ENCODE peak calls at places on chromosomes 5 and 9, in four cellular contexts. R is T-helper 2 cell, H is esophagus muscularis mucosa, Q is NCI-H2107. K is an unnamed sample.

GRCh38 chr5:143880178-143880577 is 68.2 kb downstream of the HMHB1 start:
- DNase-seq in R (no peak), H (no peak), Q (no peak), K (no peak)

GRCh38 chr5:8683528-8683927 is 814.6 kb downstream of the MTRR start:
- DNase-seq in R (no peak), H (no peak), Q (peak), K (peak)

GRCh38 chr9:126758916-126759576 is 45.8 kb upstream of the ZBTB43 start:
- DNase-seq in R (no peak), H (no peak), Q (no peak), K (no peak)

GRCh38 chr9:38437193-38437823 is 13.1 kb upstream of the IGFBPL1 start:
- DNase-seq in R (no peak), H (no peak), Q (no peak), K (no peak)

GRCh38 chr5:56622146-56622545 is 193.2 kb upstream of the MAP3K1 start:
- DNase-seq in R (no peak), H (no peak), Q (no peak), K (no peak)

GRCh38 chr9:88953401-88954029 is 37.8 kb upstream of the S1PR3 start:
- DNase-seq in R (no peak), H (no peak), Q (no peak), K (no peak)

GRCh38 chr9:133532937-133533668 is 1.4 kb upstream of the ADAMTSL2 start:
- DNase-seq in R (peak), H (no peak), Q (peak), K (peak)

GRCh38 chr5:88377240-88377639 is 108.6 kb upstream of the TMEM161B start:
- DNase-seq in R (no peak), H (no peak), Q (no peak), K (no peak)

GRCh38 chr5:142906863-142907671 is 136.9 kb downstream of the ARHGAP26 start:
- DNase-seq in R (no peak), H (no peak), Q (peak), K (no peak)

GRCh38 chr9:100099722-100100042 is 639 bp downstream of the INVS start:
- DNase-seq in R (no peak), H (no peak), Q (peak), K (no peak)

K was measured in DMS79.